ENCODE peak calls at places on chromosomes 2 and 18, in six cellular contexts. V, D, G, Z, J and Y are unnamed samples.

GRCh38 chr2:235026137-235026536 is 74.3 kb downstream of the SH3BP4 start:
- DNase-seq in V (no peak), D (no peak), G (no peak), Z (no peak), J (no peak), Y (no peak)

GRCh38 chr2:118763797-118764196 is 83.7 kb downstream of the EN1 start:
- DNase-seq in V (no peak), D (no peak), G (no peak), Z (no peak), J (no peak), Y (no peak)

GRCh38 chr2:151258121-151258520 is 3.5 kb downstream of the RBM43 start:
- DNase-seq in V (no peak), D (no peak), G (no peak), Z (no peak), J (no peak), Y (no peak)

GRCh38 chr2:74471332-74472065 is 981 bp downstream of the MRPL53 start:
- DNase-seq in V (no peak), D (no peak), G (no peak), Z (no peak), J (no peak), Y (no peak)

GRCh38 chr2:221833972-221834371 is 261.9 kb upstream of the EPHA4 start:
- DNase-seq in V (no peak), D (no peak), G (no peak), Z (no peak), J (no peak), Y (no peak)

GRCh38 chr2:147989809-147990403 is 30.6 kb downstream of the ORC4 start:
- DNase-seq in V (no peak), D (no peak), G (no peak), Z (no peak), J (no peak), Y (no peak)

GRCh38 chr18:6414118-6414722 is 491 bp downstream of the L3MBTL4 start:
- DNase-seq in V (peak; percentile 38), D (peak; percentile 33), G (no peak), Z (peak; percentile 72), J (peak; percentile 18), Y (peak; percentile 36)

GRCh38 chr18:74662622-74663021 is 65.0 kb downstream of the ZNF407 start:
- DNase-seq in V (no peak), D (no peak), G (no peak), Z (no peak), J (no peak), Y (no peak)

GRCh38 chr2:3738454-3738853 is 35.1 kb downstream of the DCDC2C start:
- DNase-seq in V (peak; percentile 6), D (no peak), G (no peak), Z (no peak), J (peak; percentile 16), Y (no peak)

GRCh38 chr2:141468746-141469145 is 662.1 kb downstream of the LRP1B start:
- DNase-seq in V (peak; percentile 61), D (no peak), G (no peak), Z (no peak), J (no peak), Y (no peak)

GRCh38 chr18:46448347-46448746 is 208.7 kb downstream of the LOXHD1 start:
- DNase-seq in V (no peak), D (no peak), G (no peak), Z (no peak), J (no peak), Y (no peak)

GRCh38 chr2:240935101-240935876 is 29.2 kb downstream of the CROCC2 start:
- DNase-seq in V (no peak), D (peak; percentile 2), G (no peak), Z (no peak), J (no peak), Y (peak; percentile 6)

GRCh38 chr2:157411624-157412336 is 32.1 kb downstream of the CYTIP start:
- DNase-seq in V (no peak), D (no peak), G (no peak), Z (no peak), J (no peak), Y (no peak)

GRCh38 chr2:44934024-44934423 is 7.5 kb upstream of the SIX3 start:
- DNase-seq in V (peak; percentile 16), D (no peak), G (no peak), Z (no peak), J (no peak), Y (no peak)

GRCh38 chr2:231666171-231667095 is 41.9 kb upstream of the PTMA start:
- DNase-seq in V (peak; percentile 95), D (no peak), G (peak; percentile 77), Z (peak; percentile 99), J (peak; percentile 62), Y (peak; percentile 93)